ENCODE peak calls at places on chromosomes 2 and 18, in five cellular contexts. D is fibroblast of mammary gland, K is H9, P is AG09319, F is A549. W is an unnamed sample.

GRCh38 chr2:78701546-78701945 is 324.0 kb upstream of the REG3G start:
- DNase-seq in D (peak), K (no peak), P (peak), F (no peak), W (no peak)

GRCh38 chr2:558879-559278 is 118.3 kb downstream of the TMEM18 start:
- DNase-seq in D (no peak), K (no peak), P (no peak), F (no peak), W (no peak)

GRCh38 chr2:219531639-219532377 is 11.8 kb downstream of the CHPF start:
- DNase-seq in D (no peak), K (no peak), P (no peak), F (no peak), W (no peak)

GRCh38 chr18:61951396-61951795 is 58.6 kb upstream of the RNF152 start:
- DNase-seq in D (no peak), K (no peak), P (no peak), F (no peak), W (no peak)

GRCh38 chr2:17680119-17680518 is 73.5 kb downstream of the SMC6 start:
- DNase-seq in D (no peak), K (no peak), P (no peak), F (no peak), W (no peak)

GRCh38 chr2:69242651-69243051 is 144.4 kb downstream of the GFPT1 start:
- DNase-seq in D (peak), K (no peak), P (peak), F (no peak), W (no peak)

GRCh38 chr18:77061291-77061945 is 71.2 kb downstream of the MBP start:
- DNase-seq in D (no peak), K (no peak), P (no peak), F (no peak), W (no peak)

GRCh38 chr2:35526741-35527140 is 828.8 kb upstream of the CRIM1 start:
- DNase-seq in D (no peak), K (no peak), P (no peak), F (no peak), W (no peak)

GRCh38 chr18:6022089-6022444 is 126.7 kb upstream of the TMEM200C start:
- DNase-seq in D (peak), K (no peak), P (no peak), F (no peak), W (no peak)

GRCh38 chr2:211027976-211028375 is 471.6 kb downstream of the CPS1 start:
- DNase-seq in D (no peak), K (no peak), P (no peak), F (no peak), W (no peak)

GRCh38 chr2:142031656-142032055 is 99.2 kb downstream of the LRP1B start:
- DNase-seq in D (no peak), K (no peak), P (no peak), F (no peak), W (no peak)

GRCh38 chr2:20507166-20507692 is 60.4 kb downstream of the RHOB start:
- DNase-seq in D (no peak), K (no peak), P (no peak), F (no peak), W (no peak)

GRCh38 chr18:48938827-48939367 is 11.9 kb downstream of the SMAD7 start:
- DNase-seq in D (no peak), K (no peak), P (no peak), F (no peak), W (no peak)

GRCh38 chr2:173583196-173583595 is 228.5 kb downstream of the CDCA7 start:
- DNase-seq in D (no peak), K (no peak), P (no peak), F (no peak), W (no peak)

GRCh38 chr18:59616501-59616900 is 80.7 kb downstream of the CCBE1 start:
- DNase-seq in D (peak), K (no peak), P (no peak), F (no peak), W (no peak)

GRCh38 chr2:241900251-241901017 is 30.9 kb downstream of the RTP5 start:
- DNase-seq in D (no peak), K (peak), P (no peak), F (no peak), W (no peak)

GRCh38 chr2:181457741-181458425 is 697 bp downstream of the ITGA4 start:
- DNase-seq in D (peak), K (peak), P (no peak), F (no peak), W (peak)

GRCh38 chr2:143261986-143262784 is 133.0 kb downstream of the ARHGAP15 start:
- DNase-seq in D (peak), K (no peak), P (no peak), F (no peak), W (no peak)

GRCh38 chr18:35179906-35180305 is 60.9 kb upstream of the ZNF397 start:
- DNase-seq in D (no peak), K (no peak), P (no peak), F (no peak), W (no peak)

GRCh38 chr2:111072220-111072871 is 48.4 kb upstream of the BCL2L11 start:
- DNase-seq in D (peak), K (no peak), P (peak), F (peak), W (no peak)

GRCh38 chr2:165640232-165640923 is 153.7 kb downstream of the GALNT3 start:
- DNase-seq in D (no peak), K (no peak), P (no peak), F (no peak), W (no peak)

GRCh38 chr2:207670887-207671286 is 40.6 kb upstream of the CCNYL1 start:
- DNase-seq in D (no peak), K (peak), P (no peak), F (no peak), W (no peak)

GRCh38 chr2:207676827-207677354 is 34.5 kb upstream of the CCNYL1 start:
- DNase-seq in D (peak), K (no peak), P (peak), F (peak), W (no peak)

GRCh38 chr2:207674266-207674774 is 37.1 kb upstream of the CCNYL1 start:
- DNase-seq in D (no peak), K (no peak), P (no peak), F (no peak), W (no peak)

GRCh38 chr2:207673431-207673830 is 38.0 kb upstream of the CCNYL1 start:
- DNase-seq in D (no peak), K (no peak), P (no peak), F (no peak), W (no peak)

GRCh38 chr2:207674826-207675225 is 36.6 kb upstream of the CCNYL1 start:
- DNase-seq in D (no peak), K (peak), P (no peak), F (peak), W (no peak)
- TF ChIP-seq CTCF in D (no peak), K (peak), P (no peak), F (peak), W (no peak)

GRCh38 chr2:61377046-61377445 is 93.8 kb downstream of the USP34 start:
- DNase-seq in D (no peak), K (no peak), P (no peak), F (no peak), W (no peak)
- TF ChIP-seq CTCF in D (no peak), K (no peak), P (no peak), F (no peak), W (no peak)

GRCh38 chr18:31819106-31819924 is 58.6 kb upstream of the SLC25A52 start:
- DNase-seq in D (peak), K (peak), P (peak), F (peak), W (no peak)

GRCh38 chr18:31825772-31826171 is 65.1 kb upstream of the SLC25A52 start:
- DNase-seq in D (no peak), K (peak), P (no peak), F (no peak), W (no peak)

GRCh38 chr18:31821452-31822171 is 60.9 kb upstream of the SLC25A52 start:
- DNase-seq in D (no peak), K (no peak), P (no peak), F (no peak), W (peak)

GRCh38 chr18:31819925-31820229 is 59.2 kb upstream of the SLC25A52 start:
- DNase-seq in D (no peak), K (no peak), P (no peak), F (no peak), W (no peak)
- TF ChIP-seq CTCF in D (no peak), K (peak), P (no peak), F (no peak), W (peak)

DNA sequence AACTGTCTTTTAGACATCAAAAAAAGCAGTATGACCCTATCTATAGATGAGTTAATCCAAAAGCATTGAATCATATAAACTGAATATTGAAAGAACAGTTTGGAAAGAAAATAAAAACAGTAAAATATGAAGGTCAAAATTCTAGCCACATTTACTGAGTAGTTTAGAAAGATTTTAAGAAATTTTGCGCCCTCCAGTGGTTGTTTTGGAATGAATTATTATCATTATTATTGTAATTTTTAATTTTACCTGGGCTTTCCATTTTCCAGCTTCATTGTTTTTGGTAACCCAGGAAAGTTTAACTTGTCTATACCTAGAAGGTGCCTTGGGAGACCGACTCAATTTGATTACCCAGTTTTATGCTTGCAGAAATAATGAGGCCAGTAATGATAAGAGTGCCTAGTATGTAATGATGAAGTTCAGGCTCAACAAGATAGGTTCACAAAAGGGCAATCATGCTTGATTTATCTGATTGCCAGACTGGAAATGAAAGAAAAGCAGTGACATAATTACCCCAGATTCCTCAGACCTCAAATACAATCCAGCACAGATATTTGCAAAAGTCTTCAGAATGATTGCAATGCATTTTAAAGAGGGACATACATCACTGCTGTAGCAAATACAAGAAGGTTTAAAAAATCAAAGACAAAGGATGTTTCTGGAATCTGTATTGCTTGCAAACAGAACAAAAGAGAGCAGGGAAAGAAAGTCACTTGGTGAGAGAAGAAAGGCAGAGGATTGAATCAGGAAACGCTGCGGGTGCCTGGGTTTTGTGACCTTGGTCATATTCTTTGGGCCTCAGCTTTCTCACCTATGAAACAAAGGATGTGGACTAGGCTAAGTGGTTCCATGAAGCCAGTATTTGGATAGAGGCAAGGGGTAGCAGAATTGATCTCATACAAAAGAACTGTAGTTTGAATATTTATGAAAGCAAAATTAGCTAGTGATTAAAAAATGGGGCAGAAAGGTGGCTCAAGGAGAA is 153.8 kb downstream of the MAP2 start:
- DNase-seq in D (peak), K (no peak), P (no peak), F (peak), W (no peak)
- TF ChIP-seq CTCF in D (peak), K (peak), P (peak), F (peak), W (peak)

DNA sequence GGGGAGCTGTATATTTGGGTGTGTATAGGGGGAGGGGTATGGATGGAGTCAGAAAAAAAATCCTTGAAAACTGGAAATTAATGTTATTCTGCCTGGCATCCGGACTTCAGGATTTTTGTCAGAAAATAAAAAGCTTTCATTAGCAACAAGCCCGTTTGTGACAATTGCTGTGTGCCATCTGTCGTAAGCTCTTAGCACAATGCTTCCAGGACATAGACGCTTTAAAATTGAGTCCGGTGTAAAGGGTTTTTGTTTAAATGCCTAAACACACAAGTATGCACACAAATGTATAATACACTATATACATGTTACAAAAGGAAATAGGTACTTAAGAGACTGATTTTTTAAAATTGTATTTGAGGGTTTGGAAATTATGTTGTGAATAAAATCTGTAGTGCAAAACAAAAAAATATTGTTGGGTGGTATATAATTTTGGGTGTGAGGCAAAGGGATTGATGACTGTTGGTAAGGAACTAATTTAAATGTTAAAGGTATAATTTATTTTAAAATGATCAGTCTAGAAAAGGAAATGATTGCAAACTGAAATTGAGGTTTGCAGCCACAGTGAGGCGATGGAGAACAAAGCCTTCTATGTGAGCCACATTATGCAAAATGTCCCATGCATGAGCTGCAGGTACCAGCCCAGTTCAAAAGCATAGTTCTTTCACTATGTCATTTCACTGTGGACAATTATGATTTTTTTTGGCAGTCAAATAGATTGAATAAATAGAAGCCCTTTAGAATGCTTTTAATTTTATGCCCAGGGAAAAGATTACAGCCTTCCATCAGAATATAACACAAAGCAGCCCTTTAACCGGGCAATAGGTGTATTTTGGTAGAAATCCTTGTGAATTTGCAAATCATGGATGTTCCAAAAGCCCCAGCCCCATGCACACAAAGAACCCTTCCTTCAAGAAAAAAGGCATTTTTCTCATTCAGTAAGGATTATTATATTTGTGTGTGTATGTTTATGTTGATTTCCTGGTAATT is 1.5 kb downstream of the MAP2 start:
- DNase-seq in D (peak), K (peak), P (no peak), F (peak), W (peak)
- TF ChIP-seq CTCF in D (peak), K (peak), P (peak), F (peak), W (peak)

GRCh38 chr2:224596289-224596688 is 11.1 kb upstream of the CUL3 start:
- DNase-seq in D (no peak), K (no peak), P (no peak), F (no peak), W (no peak)
- TF ChIP-seq CTCF in D (no peak), K (no peak), P (no peak), F (no peak), W (no peak)

GRCh38 chr2:15747698-15748471 is 156.2 kb downstream of the DDX1 start:
- DNase-seq in D (no peak), K (peak), P (no peak), F (no peak), W (no peak)
- TF ChIP-seq CTCF in D (no peak), K (no peak), P (no peak), F (no peak), W (no peak)

GRCh38 chr2:7607774-7608173 is 690.6 kb downstream of the RNF144A start:
- DNase-seq in D (no peak), K (no peak), P (no peak), F (no peak), W (no peak)
- TF ChIP-seq CTCF in D (no peak), K (no peak), P (no peak), F (no peak), W (no peak)

GRCh38 chr2:134790487-134790886 is 47.9 kb upstream of the ACMSD start:
- DNase-seq in D (no peak), K (no peak), P (no peak), F (no peak), W (no peak)
- TF ChIP-seq CTCF in D (peak), K (peak), P (no peak), F (no peak), W (peak)

GRCh38 chr2:96771792-96772618 is 11.3 kb downstream of the CNNM4 start:
- DNase-seq in D (no peak), K (no peak), P (no peak), F (no peak), W (no peak)
- TF ChIP-seq CTCF in D (no peak), K (no peak), P (no peak), F (no peak), W (no peak)

W was measured in endothelial cell.